ENCODE peak calls at places on chromosomes 5 and 9, in nine cellular contexts. One of them, this sample, is unnamed.

GRCh38 chr9:94560237-94560636 is 5.4 kb downstream of the PCAT7 start:
- DNase-seq in GM13976: no peak
- DNase-seq in Peyer's patch: no peak
- DNase-seq in HL-60: no peak
- DNase-seq in ascending aorta: no peak
- DNase-seq in cardiac fibroblast: no peak
- DNase-seq in AG09319: no peak
- DNase-seq in heart right ventricle: no peak
- DNase-seq in adrenal gland: no peak
- DNase-seq in this sample: no peak

GRCh38 chr5:1737790-1738405 is 61.7 kb downstream of the MRPL36 start:
- DNase-seq in HL-60: peak
- DNase-seq in ascending aorta: peak
- DNase-seq in Peyer's patch: no peak
- DNase-seq in heart right ventricle: no peak
- DNase-seq in adrenal gland: no peak
- DNase-seq in cardiac fibroblast: peak
- DNase-seq in GM13976: peak
- DNase-seq in AG09319: no peak
- DNase-seq in this sample: peak

GRCh38 chr5:140262839-140263238 is 40.1 kb downstream of the PFDN1 start:
- DNase-seq in Peyer's patch: no peak
- DNase-seq in adrenal gland: no peak
- DNase-seq in HL-60: no peak
- DNase-seq in heart right ventricle: no peak
- DNase-seq in cardiac fibroblast: no peak
- DNase-seq in GM13976: no peak
- DNase-seq in AG09319: no peak
- DNase-seq in ascending aorta: no peak
- DNase-seq in this sample: no peak

GRCh38 chr9:33211695-33212393 is 28.1 kb upstream of the SPINK4 start:
- DNase-seq in ascending aorta: no peak
- DNase-seq in AG09319: no peak
- DNase-seq in GM13976: no peak
- DNase-seq in heart right ventricle: no peak
- DNase-seq in adrenal gland: no peak
- DNase-seq in cardiac fibroblast: no peak
- DNase-seq in Peyer's patch: peak
- DNase-seq in HL-60: no peak
- DNase-seq in this sample: peak

GRCh38 chr5:131795879-131796792 is 681 bp downstream of the FNIP1 start:
- DNase-seq in heart right ventricle: peak
- DNase-seq in adrenal gland: peak
- DNase-seq in AG09319: peak
- DNase-seq in ascending aorta: peak
- DNase-seq in HL-60: peak
- DNase-seq in Peyer's patch: peak
- DNase-seq in cardiac fibroblast: peak
- DNase-seq in GM13976: peak
- DNase-seq in this sample: peak

GRCh38 chr5:149049371-149049781 is 13.5 kb downstream of the SH3TC2 start:
- DNase-seq in Peyer's patch: no peak
- DNase-seq in HL-60: no peak
- DNase-seq in cardiac fibroblast: no peak
- DNase-seq in GM13976: no peak
- DNase-seq in AG09319: no peak
- DNase-seq in adrenal gland: no peak
- DNase-seq in heart right ventricle: no peak
- DNase-seq in ascending aorta: no peak
- DNase-seq in this sample: no peak

GRCh38 chr5:122921826-122922225 is 76.4 kb downstream of the SNX24 start:
- DNase-seq in cardiac fibroblast: peak
- DNase-seq in ascending aorta: no peak
- DNase-seq in heart right ventricle: no peak
- DNase-seq in AG09319: no peak
- DNase-seq in Peyer's patch: no peak
- DNase-seq in HL-60: no peak
- DNase-seq in adrenal gland: no peak
- DNase-seq in GM13976: no peak
- DNase-seq in this sample: no peak

GRCh38 chr5:141121563-141121962 is at the start of gene PCDHB4:
- DNase-seq in heart right ventricle: peak
- DNase-seq in AG09319: no peak
- DNase-seq in adrenal gland: no peak
- DNase-seq in cardiac fibroblast: peak
- DNase-seq in ascending aorta: no peak
- DNase-seq in HL-60: no peak
- DNase-seq in Peyer's patch: no peak
- DNase-seq in GM13976: no peak
- DNase-seq in this sample: no peak

GRCh38 chr5:179863449-179864085 is 5.0 kb upstream of the MRNIP start:
- DNase-seq in HL-60: no peak
- DNase-seq in heart right ventricle: no peak
- DNase-seq in Peyer's patch: no peak
- DNase-seq in AG09319: no peak
- DNase-seq in GM13976: no peak
- DNase-seq in adrenal gland: no peak
- DNase-seq in cardiac fibroblast: no peak
- DNase-seq in ascending aorta: no peak
- DNase-seq in this sample: no peak

GRCh38 chr5:123951204-123951977 is 439.4 kb downstream of the CSNK1G3 start:
- DNase-seq in Peyer's patch: no peak
- DNase-seq in heart right ventricle: no peak
- DNase-seq in AG09319: peak
- DNase-seq in GM13976: no peak
- DNase-seq in cardiac fibroblast: peak
- DNase-seq in ascending aorta: no peak
- DNase-seq in HL-60: no peak
- DNase-seq in adrenal gland: no peak
- DNase-seq in this sample: no peak

GRCh38 chr5:123949043-123949804 is 437.2 kb downstream of the CSNK1G3 start:
- DNase-seq in adrenal gland: no peak
- DNase-seq in Peyer's patch: no peak
- DNase-seq in HL-60: no peak
- DNase-seq in ascending aorta: no peak
- DNase-seq in cardiac fibroblast: no peak
- DNase-seq in GM13976: no peak
- DNase-seq in heart right ventricle: no peak
- DNase-seq in AG09319: no peak
- DNase-seq in this sample: no peak

GRCh38 chr5:123950701-123951100 is 438.7 kb downstream of the CSNK1G3 start:
- DNase-seq in GM13976: no peak
- DNase-seq in cardiac fibroblast: peak
- DNase-seq in ascending aorta: no peak
- DNase-seq in adrenal gland: no peak
- DNase-seq in AG09319: no peak
- DNase-seq in HL-60: no peak
- DNase-seq in heart right ventricle: no peak
- DNase-seq in Peyer's patch: no peak
- DNase-seq in this sample: no peak

GRCh38 chr5:123947797-123948196 is 435.8 kb downstream of the CSNK1G3 start:
- DNase-seq in ascending aorta: no peak
- DNase-seq in Peyer's patch: no peak
- DNase-seq in GM13976: no peak
- DNase-seq in AG09319: no peak
- DNase-seq in cardiac fibroblast: no peak
- DNase-seq in HL-60: no peak
- DNase-seq in heart right ventricle: no peak
- DNase-seq in adrenal gland: no peak
- DNase-seq in this sample: no peak

DNA sequence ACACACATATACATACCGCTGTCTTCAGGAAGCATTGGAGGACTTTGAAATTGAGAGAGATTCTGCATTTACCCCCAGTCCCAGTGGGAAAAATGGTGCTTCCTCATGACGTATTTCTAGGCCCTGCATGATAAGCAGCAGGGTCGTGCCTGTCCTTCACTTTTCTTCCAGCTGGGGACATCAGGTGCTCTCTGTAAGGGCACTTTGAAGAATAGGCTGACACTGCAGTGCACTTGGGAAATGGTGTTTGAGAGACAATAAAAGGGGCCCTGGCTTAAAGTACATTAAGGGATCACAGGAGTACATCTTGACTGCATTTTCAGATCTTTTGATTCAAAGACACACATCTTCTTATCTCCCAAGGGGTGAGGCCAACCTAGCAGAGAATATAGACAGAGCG is 437.8 kb downstream of the CSNK1G3 start:
- DNase-seq in cardiac fibroblast: no peak
- DNase-seq in heart right ventricle: no peak
- DNase-seq in ascending aorta: no peak
- DNase-seq in HL-60: no peak
- DNase-seq in Peyer's patch: no peak
- DNase-seq in GM13976: no peak
- DNase-seq in adrenal gland: no peak
- DNase-seq in AG09319: no peak
- DNase-seq in this sample: no peak
- TF ChIP-seq CTCF in cardiac fibroblast: no peak
- TF ChIP-seq CTCF in heart right ventricle: no peak
- TF ChIP-seq CTCF in ascending aorta: no peak
- TF ChIP-seq CTCF in HL-60: no peak
- TF ChIP-seq CTCF in Peyer's patch: no peak
- TF ChIP-seq CTCF in GM13976: no peak
- TF ChIP-seq CTCF in adrenal gland: no peak
- TF ChIP-seq CTCF in AG09319: no peak
- TF ChIP-seq CTCF in this sample: no peak

DNA sequence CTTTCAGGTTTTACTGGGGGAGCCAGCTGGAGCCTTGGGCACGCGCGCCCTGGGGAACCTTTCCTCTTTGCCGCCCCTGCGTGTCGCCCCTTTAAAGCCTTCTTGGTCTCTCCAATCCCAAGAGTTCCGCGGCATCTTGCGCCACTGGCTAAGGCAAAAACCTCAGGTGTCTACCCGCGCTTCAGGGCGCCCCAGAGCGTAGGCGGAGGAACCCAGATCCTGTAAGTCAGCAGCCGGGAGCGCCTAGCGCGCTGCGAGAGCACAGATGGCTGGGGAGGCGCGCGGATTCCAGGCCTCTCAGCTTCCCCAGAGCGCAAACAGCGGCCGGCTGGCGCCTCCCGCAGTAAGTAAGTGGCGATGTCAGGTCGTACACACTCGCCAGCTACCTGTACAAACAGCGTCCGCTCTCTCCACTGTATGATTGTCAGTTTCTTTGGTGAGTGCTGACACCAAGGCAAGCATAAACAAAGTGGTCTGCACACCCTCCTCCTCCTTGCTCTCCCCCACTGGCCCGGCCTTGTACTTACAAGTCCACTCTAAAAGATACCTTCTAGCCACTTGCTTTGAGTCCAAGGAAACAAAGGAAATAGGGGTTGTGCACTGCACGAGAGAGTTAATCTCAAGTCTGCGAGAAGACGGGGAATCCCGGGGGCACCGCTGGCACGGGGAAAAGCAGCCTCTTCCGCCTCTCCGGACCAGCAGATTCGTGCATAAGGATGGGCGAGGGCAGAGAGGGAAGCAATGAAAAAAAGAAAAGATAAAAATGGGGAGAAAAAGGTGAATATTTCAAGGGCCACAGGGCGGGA is 2.9 kb downstream of the HTR1A start:
- DNase-seq in adrenal gland: no peak
- DNase-seq in Peyer's patch: no peak
- DNase-seq in ascending aorta: no peak
- DNase-seq in AG09319: no peak
- DNase-seq in cardiac fibroblast: no peak
- DNase-seq in HL-60: no peak
- DNase-seq in heart right ventricle: no peak
- DNase-seq in GM13976: no peak
- DNase-seq in this sample: peak
- TF ChIP-seq CTCF in adrenal gland: no peak
- TF ChIP-seq CTCF in Peyer's patch: no peak
- TF ChIP-seq CTCF in ascending aorta: no peak
- TF ChIP-seq CTCF in AG09319: no peak
- TF ChIP-seq CTCF in cardiac fibroblast: no peak
- TF ChIP-seq CTCF in HL-60: no peak
- TF ChIP-seq CTCF in heart right ventricle: no peak
- TF ChIP-seq CTCF in GM13976: no peak
- TF ChIP-seq CTCF in this sample: peak

GRCh38 chr9:114592356-114592755 is 4.8 kb downstream of the ATP6V1G1 start:
- DNase-seq in ascending aorta: no peak
- DNase-seq in cardiac fibroblast: peak
- DNase-seq in heart right ventricle: peak
- DNase-seq in Peyer's patch: no peak
- DNase-seq in adrenal gland: no peak
- DNase-seq in HL-60: no peak
- DNase-seq in AG09319: no peak
- DNase-seq in GM13976: peak
- DNase-seq in this sample: no peak
- TF ChIP-seq CTCF in ascending aorta: peak
- TF ChIP-seq CTCF in cardiac fibroblast: peak
- TF ChIP-seq CTCF in heart right ventricle: peak
- TF ChIP-seq CTCF in Peyer's patch: peak
- TF ChIP-seq CTCF in adrenal gland: peak
- TF ChIP-seq CTCF in HL-60: peak
- TF ChIP-seq CTCF in AG09319: no peak
- TF ChIP-seq CTCF in GM13976: no peak
- TF ChIP-seq CTCF in this sample: no peak

GRCh38 chr9:98833090-98833956 is 25.9 kb downstream of the GALNT12 start:
- DNase-seq in adrenal gland: no peak
- DNase-seq in AG09319: no peak
- DNase-seq in cardiac fibroblast: no peak
- DNase-seq in heart right ventricle: peak
- DNase-seq in GM13976: no peak
- DNase-seq in HL-60: no peak
- DNase-seq in Peyer's patch: no peak
- DNase-seq in ascending aorta: no peak
- DNase-seq in this sample: no peak

GRCh38 chr9:98834386-98834785 is 26.9 kb downstream of the GALNT12 start:
- DNase-seq in HL-60: no peak
- DNase-seq in AG09319: no peak
- DNase-seq in ascending aorta: no peak
- DNase-seq in adrenal gland: no peak
- DNase-seq in GM13976: no peak
- DNase-seq in Peyer's patch: no peak
- DNase-seq in heart right ventricle: no peak
- DNase-seq in cardiac fibroblast: no peak
- DNase-seq in this sample: no peak

GRCh38 chr9:98837516-98837915 is 30.0 kb downstream of the GALNT12 start:
- DNase-seq in heart right ventricle: no peak
- DNase-seq in AG09319: no peak
- DNase-seq in adrenal gland: no peak
- DNase-seq in HL-60: no peak
- DNase-seq in GM13976: no peak
- DNase-seq in cardiac fibroblast: no peak
- DNase-seq in Peyer's patch: no peak
- DNase-seq in ascending aorta: no peak
- DNase-seq in this sample: no peak

GRCh38 chr9:98838155-98838904 is 30.9 kb downstream of the GALNT12 start:
- DNase-seq in ascending aorta: no peak
- DNase-seq in cardiac fibroblast: no peak
- DNase-seq in HL-60: no peak
- DNase-seq in GM13976: no peak
- DNase-seq in heart right ventricle: no peak
- DNase-seq in AG09319: no peak
- DNase-seq in Peyer's patch: no peak
- DNase-seq in adrenal gland: no peak
- DNase-seq in this sample: no peak

DNA sequence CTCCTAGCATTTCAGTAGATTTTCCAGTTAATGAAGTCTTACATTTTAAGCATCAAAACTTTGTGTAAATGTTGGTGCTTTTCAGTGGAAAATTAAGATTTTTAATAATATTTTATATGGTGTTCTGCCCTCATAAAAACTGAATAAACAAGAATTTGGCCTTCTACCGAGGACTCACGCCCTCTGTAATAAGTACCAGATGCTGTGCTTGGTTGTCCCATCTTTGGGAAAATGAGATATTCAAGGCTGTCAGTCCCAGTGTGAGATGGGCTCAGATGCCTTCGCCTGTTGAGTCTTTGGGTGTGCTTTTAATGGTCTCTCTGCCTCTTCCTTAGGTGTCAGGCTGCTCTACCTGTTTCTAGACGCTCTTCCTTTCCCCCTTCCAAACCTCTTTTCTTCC is 28.7 kb downstream of the GALNT12 start:
- DNase-seq in HL-60: no peak
- DNase-seq in GM13976: no peak
- DNase-seq in cardiac fibroblast: no peak
- DNase-seq in adrenal gland: no peak
- DNase-seq in AG09319: no peak
- DNase-seq in Peyer's patch: no peak
- DNase-seq in ascending aorta: no peak
- DNase-seq in heart right ventricle: no peak
- DNase-seq in this sample: no peak
- TF ChIP-seq CTCF in HL-60: no peak
- TF ChIP-seq CTCF in GM13976: no peak
- TF ChIP-seq CTCF in cardiac fibroblast: no peak
- TF ChIP-seq CTCF in adrenal gland: no peak
- TF ChIP-seq CTCF in AG09319: no peak
- TF ChIP-seq CTCF in Peyer's patch: no peak
- TF ChIP-seq CTCF in ascending aorta: no peak
- TF ChIP-seq CTCF in heart right ventricle: no peak
- TF ChIP-seq CTCF in this sample: no peak